ENCODE peak calls at places on chromosome 19, in nine cellular contexts. One of them, this sample, is unnamed.

GRCh38 chr19:14614099-14614412 is 31.2 kb downstream of the CLEC17A start:
- DNase-seq in adrenal gland: no peak
- DNase-seq in OCI-LY7: peak; percentile 41
- DNase-seq in stimulated activated CD4-positive, alpha-beta T cell treated with anti-CD3 and anti-CD28 coated beads, Interleukin-4, amount 100 ng/mL, for 48 hours: no peak
- DNase-seq in hypothalamus: no peak
- DNase-seq in CD8-positive, alpha-beta memory T cell: no peak
- DNase-seq in nucleus accumbens: no peak
- DNase-seq in activated CD4-positive, CD25-positive, alpha-beta regulatory T cell treated with anti-CD3 and anti-CD28 coated beads, Interleukin-2, amount 50 U/mL, for 16 hours: no peak
- DNase-seq in KBM-7: peak; percentile 79
- DNase-seq in this sample: no peak

GRCh38 chr19:49497790-49498106 is 1.5 kb downstream of the RPS11 start:
- DNase-seq in stimulated activated CD4-positive, alpha-beta T cell treated with anti-CD3 and anti-CD28 coated beads, Interleukin-4, amount 100 ng/mL, for 48 hours: no peak
- DNase-seq in hypothalamus: no peak
- DNase-seq in KBM-7: no peak
- DNase-seq in adrenal gland: no peak
- DNase-seq in CD8-positive, alpha-beta memory T cell: no peak
- DNase-seq in OCI-LY7: no peak
- DNase-seq in activated CD4-positive, CD25-positive, alpha-beta regulatory T cell treated with anti-CD3 and anti-CD28 coated beads, Interleukin-2, amount 50 U/mL, for 16 hours: no peak
- DNase-seq in nucleus accumbens: no peak
- DNase-seq in this sample: no peak

GRCh38 chr19:4987286-4987685 is 18.4 kb downstream of the KDM4B start:
- DNase-seq in adrenal gland: no peak
- DNase-seq in hypothalamus: no peak
- DNase-seq in nucleus accumbens: no peak
- DNase-seq in KBM-7: no peak
- DNase-seq in OCI-LY7: no peak
- DNase-seq in stimulated activated CD4-positive, alpha-beta T cell treated with anti-CD3 and anti-CD28 coated beads, Interleukin-4, amount 100 ng/mL, for 48 hours: no peak
- DNase-seq in activated CD4-positive, CD25-positive, alpha-beta regulatory T cell treated with anti-CD3 and anti-CD28 coated beads, Interleukin-2, amount 50 U/mL, for 16 hours: no peak
- DNase-seq in CD8-positive, alpha-beta memory T cell: no peak
- DNase-seq in this sample: no peak

GRCh38 chr19:6211632-6212402 is 68.0 kb downstream of the MLLT1 start:
- DNase-seq in nucleus accumbens: no peak
- DNase-seq in CD8-positive, alpha-beta memory T cell: no peak
- DNase-seq in activated CD4-positive, CD25-positive, alpha-beta regulatory T cell treated with anti-CD3 and anti-CD28 coated beads, Interleukin-2, amount 50 U/mL, for 16 hours: no peak
- DNase-seq in OCI-LY7: no peak
- DNase-seq in stimulated activated CD4-positive, alpha-beta T cell treated with anti-CD3 and anti-CD28 coated beads, Interleukin-4, amount 100 ng/mL, for 48 hours: no peak
- DNase-seq in hypothalamus: no peak
- DNase-seq in KBM-7: no peak
- DNase-seq in adrenal gland: no peak
- DNase-seq in this sample: no peak

GRCh38 chr19:43310221-43310620 is 40.9 kb upstream of the PSG9 start:
- DNase-seq in stimulated activated CD4-positive, alpha-beta T cell treated with anti-CD3 and anti-CD28 coated beads, Interleukin-4, amount 100 ng/mL, for 48 hours: no peak
- DNase-seq in adrenal gland: no peak
- DNase-seq in CD8-positive, alpha-beta memory T cell: no peak
- DNase-seq in activated CD4-positive, CD25-positive, alpha-beta regulatory T cell treated with anti-CD3 and anti-CD28 coated beads, Interleukin-2, amount 50 U/mL, for 16 hours: no peak
- DNase-seq in OCI-LY7: no peak
- DNase-seq in KBM-7: no peak
- DNase-seq in nucleus accumbens: no peak
- DNase-seq in hypothalamus: no peak
- DNase-seq in this sample: no peak

GRCh38 chr19:49119411-49120324 is at the start of gene PPFIA3:
- DNase-seq in KBM-7: no peak
- DNase-seq in hypothalamus: no peak
- DNase-seq in nucleus accumbens: peak; percentile 28
- DNase-seq in adrenal gland: peak; percentile 74
- DNase-seq in CD8-positive, alpha-beta memory T cell: peak; percentile 16
- DNase-seq in OCI-LY7: no peak
- DNase-seq in activated CD4-positive, CD25-positive, alpha-beta regulatory T cell treated with anti-CD3 and anti-CD28 coated beads, Interleukin-2, amount 50 U/mL, for 16 hours: no peak
- DNase-seq in stimulated activated CD4-positive, alpha-beta T cell treated with anti-CD3 and anti-CD28 coated beads, Interleukin-4, amount 100 ng/mL, for 48 hours: no peak
- DNase-seq in this sample: no peak

GRCh38 chr19:18349524-18350128 is 9.2 kb downstream of the PGPEP1 start:
- DNase-seq in activated CD4-positive, CD25-positive, alpha-beta regulatory T cell treated with anti-CD3 and anti-CD28 coated beads, Interleukin-2, amount 50 U/mL, for 16 hours: no peak
- DNase-seq in OCI-LY7: peak; percentile 40
- DNase-seq in nucleus accumbens: no peak
- DNase-seq in hypothalamus: no peak
- DNase-seq in CD8-positive, alpha-beta memory T cell: no peak
- DNase-seq in KBM-7: peak; percentile 63
- DNase-seq in stimulated activated CD4-positive, alpha-beta T cell treated with anti-CD3 and anti-CD28 coated beads, Interleukin-4, amount 100 ng/mL, for 48 hours: no peak
- DNase-seq in adrenal gland: peak; percentile 66
- DNase-seq in this sample: no peak

GRCh38 chr19:16025108-16026101 is 50.9 kb upstream of the TPM4 start:
- DNase-seq in nucleus accumbens: no peak
- DNase-seq in OCI-LY7: peak; percentile 22
- DNase-seq in adrenal gland: peak; percentile 32
- DNase-seq in stimulated activated CD4-positive, alpha-beta T cell treated with anti-CD3 and anti-CD28 coated beads, Interleukin-4, amount 100 ng/mL, for 48 hours: no peak
- DNase-seq in hypothalamus: no peak
- DNase-seq in activated CD4-positive, CD25-positive, alpha-beta regulatory T cell treated with anti-CD3 and anti-CD28 coated beads, Interleukin-2, amount 50 U/mL, for 16 hours: no peak
- DNase-seq in KBM-7: peak; percentile 24
- DNase-seq in CD8-positive, alpha-beta memory T cell: no peak
- DNase-seq in this sample: no peak

GRCh38 chr19:17370026-17370587 is 7.0 kb downstream of the PLVAP start:
- DNase-seq in CD8-positive, alpha-beta memory T cell: no peak
- DNase-seq in activated CD4-positive, CD25-positive, alpha-beta regulatory T cell treated with anti-CD3 and anti-CD28 coated beads, Interleukin-2, amount 50 U/mL, for 16 hours: no peak
- DNase-seq in OCI-LY7: peak; percentile 85
- DNase-seq in hypothalamus: no peak
- DNase-seq in adrenal gland: no peak
- DNase-seq in KBM-7: peak; percentile 83
- DNase-seq in stimulated activated CD4-positive, alpha-beta T cell treated with anti-CD3 and anti-CD28 coated beads, Interleukin-4, amount 100 ng/mL, for 48 hours: no peak
- DNase-seq in nucleus accumbens: no peak
- DNase-seq in this sample: no peak

GRCh38 chr19:17125728-17126677 is 50.4 kb downstream of the MYO9B start:
- DNase-seq in KBM-7: no peak
- DNase-seq in CD8-positive, alpha-beta memory T cell: peak; percentile 76
- DNase-seq in OCI-LY7: peak; percentile 67
- DNase-seq in nucleus accumbens: peak; percentile 54
- DNase-seq in stimulated activated CD4-positive, alpha-beta T cell treated with anti-CD3 and anti-CD28 coated beads, Interleukin-4, amount 100 ng/mL, for 48 hours: peak; percentile 47
- DNase-seq in hypothalamus: no peak
- DNase-seq in activated CD4-positive, CD25-positive, alpha-beta regulatory T cell treated with anti-CD3 and anti-CD28 coated beads, Interleukin-2, amount 50 U/mL, for 16 hours: peak; percentile 59
- DNase-seq in adrenal gland: no peak
- DNase-seq in this sample: peak; percentile 82